ENCODE peak calls at places on chromosomes 16 and 17, in five cellular contexts. K is neuronal stem cell, D is mesendoderm, B is mesenchymal stem cell, F is IMR-90. E is an unnamed sample.

GRCh38 chr17:7561589-7562207 is at the start of gene SENP3:
- DNase-seq in K (peak; percentile 94), D (peak; percentile 91), B (peak; percentile 91), F (peak; percentile 88), E (peak; percentile 94)

GRCh38 chr16:83300326-83300725 is 507.5 kb upstream of the HSBP1 start:
- DNase-seq in K (no peak), D (no peak), B (no peak), F (no peak), E (no peak)

GRCh38 chr17:80742091-80742490 is 197.5 kb downstream of the RPTOR start:
- DNase-seq in K (no peak), D (peak; percentile 57), B (no peak), F (no peak), E (no peak)

GRCh38 chr17:76612977-76613851 is 27.6 kb upstream of the ST6GALNAC2 start:
- DNase-seq in K (no peak), D (peak; percentile 96), B (no peak), F (no peak), E (peak; percentile 96)

GRCh38 chr16:88442811-88443576 is 10.1 kb upstream of the ZFPM1 start:
- DNase-seq in K (peak; percentile 75), D (peak; percentile 78), B (peak; percentile 68), F (peak; percentile 55), E (peak; percentile 85)

GRCh38 chr17:6800422-6801027 is 24.5 kb downstream of the FBXO39 start:
- DNase-seq in K (no peak), D (peak; percentile 73), B (no peak), F (peak; percentile 4), E (peak; percentile 64)

GRCh38 chr16:47065766-47066688 is 77.7 kb downstream of the NETO2 start:
- DNase-seq in K (no peak), D (no peak), B (no peak), F (no peak), E (no peak)

GRCh38 chr17:362721-363120 is 10.1 kb upstream of the RPH3AL start:
- DNase-seq in K (no peak), D (no peak), B (no peak), F (no peak), E (no peak)

GRCh38 chr17:39663688-39664580 is 1.2 kb upstream of the TCAP start:
- DNase-seq in K (no peak), D (peak; percentile 75), B (peak; percentile 58), F (no peak), E (peak; percentile 92)

GRCh38 chr16:85751665-85752501 is 987 bp upstream of the C16orf74 start:
- DNase-seq in K (no peak), D (no peak), B (no peak), F (peak; percentile 58), E (peak; percentile 80)

GRCh38 chr16:9797306-9797705 is 384.9 kb downstream of the GRIN2A start:
- DNase-seq in K (no peak), D (no peak), B (no peak), F (no peak), E (no peak)

GRCh38 chr16:73433493-73434307 is 385.8 kb upstream of the ZFHX3 start:
- DNase-seq in K (no peak), D (no peak), B (no peak), F (no peak), E (no peak)

GRCh38 chr16:56860226-56861020 is 4.6 kb upstream of the SLC12A3 start:
- DNase-seq in K (no peak), D (no peak), B (no peak), F (no peak), E (no peak)

GRCh38 chr17:70552230-70552981 is 383.1 kb downstream of the KCNJ2 start:
- DNase-seq in K (peak; percentile 17), D (peak; percentile 38), B (peak; percentile 41), F (peak; percentile 49), E (peak; percentile 43)

GRCh38 chr16:66036162-66036561 is 330.3 kb upstream of the CDH5 start:
- DNase-seq in K (no peak), D (no peak), B (peak; percentile 32), F (peak; percentile 37), E (no peak)

GRCh38 chr17:30964878-30965277 is 6.0 kb upstream of the RNF135 start:
- DNase-seq in K (no peak), D (no peak), B (peak; percentile 57), F (peak; percentile 40), E (no peak)

GRCh38 chr16:78684040-78684611 is 584.7 kb downstream of the WWOX start:
- DNase-seq in K (no peak), D (no peak), B (peak; percentile 96), F (peak; percentile 43), E (no peak)

GRCh38 chr17:2421315-2422147 is 20.7 kb upstream of the MNT start:
- DNase-seq in K (no peak), D (peak; percentile 42), B (no peak), F (peak; percentile 50), E (no peak)

GRCh38 chr17:76467366-76467765 is at the start of gene AANAT:
- DNase-seq in K (no peak), D (peak; percentile 24), B (no peak), F (no peak), E (peak; percentile 43)

GRCh38 chr17:3886776-3887175 is 6.1 kb downstream of the CAMKK1 start:
- DNase-seq in K (no peak), D (no peak), B (no peak), F (no peak), E (no peak)

GRCh38 chr16:23848958-23849357 is 13.2 kb downstream of the PRKCB start:
- DNase-seq in K (no peak), D (no peak), B (no peak), F (no peak), E (no peak)

GRCh38 chr17:68441064-68441770 is 16.1 kb downstream of the WIPI1 start:
- DNase-seq in K (no peak), D (no peak), B (peak; percentile 85), F (peak; percentile 7), E (no peak)

GRCh38 chr17:2828396-2829038 is 32.3 kb downstream of the RAP1GAP2 start:
- DNase-seq in K (peak; percentile 71), D (peak; percentile 91), B (peak; percentile 31), F (peak; percentile 19), E (peak; percentile 96)

GRCh38 chr17:80850817-80851216 is 140.8 kb upstream of the CHMP6 start:
- DNase-seq in K (no peak), D (no peak), B (no peak), F (peak; percentile 74), E (no peak)

GRCh38 chr17:56656961-56657360 is 63.5 kb downstream of the NOG start:
- DNase-seq in K (no peak), D (no peak), B (no peak), F (no peak), E (no peak)

GRCh38 chr17:55265434-55266021 is 768 bp downstream of the HLF start:
- DNase-seq in K (no peak), D (no peak), B (no peak), F (no peak), E (no peak)

GRCh38 chr16:70553175-70553574 is 29.6 kb downstream of the SF3B3 start:
- DNase-seq in K (no peak), D (no peak), B (peak; percentile 90), F (peak; percentile 76), E (no peak)

GRCh38 chr17:6714315-6714874 is 1.2 kb upstream of the SLC13A5 start:
- DNase-seq in K (no peak), D (no peak), B (no peak), F (no peak), E (no peak)

GRCh38 chr17:40086150-40087044 is 14.0 kb downstream of the NR1D1 start:
- DNase-seq in K (no peak), D (peak; percentile 70), B (peak; percentile 52), F (no peak), E (peak; percentile 82)

GRCh38 chr16:27724491-27724878 is 174.5 kb downstream of the KATNIP start:
- DNase-seq in K (no peak), D (no peak), B (no peak), F (no peak), E (no peak)

GRCh38 chr17:2357237-2357636 is 19.9 kb downstream of the SGSM2 start:
- DNase-seq in K (no peak), D (no peak), B (no peak), F (no peak), E (no peak)

GRCh38 chr16:89256651-89257254 is 39.2 kb downstream of the ZNF778 start:
- DNase-seq in K (no peak), D (peak; percentile 63), B (peak; percentile 72), F (peak; percentile 63), E (peak; percentile 76)

GRCh38 chr17:72497915-72498314 is 377.1 kb downstream of the SOX9 start:
- DNase-seq in K (no peak), D (no peak), B (no peak), F (no peak), E (no peak)

GRCh38 chr17:82613283-82614094 is 34.8 kb downstream of the WDR45B start:
- DNase-seq in K (no peak), D (peak; percentile 69), B (no peak), F (no peak), E (peak; percentile 77)

GRCh38 chr17:43578699-43579569 is 32.8 kb upstream of the ETV4 start:
- DNase-seq in K (no peak), D (no peak), B (peak; percentile 81), F (peak; percentile 85), E (peak; percentile 70)
- H3K79me1 ChIP-seq in K (no peaks in the 10 kb centered on the region), D (no peaks in the 10 kb centered on the region), B (no peaks in the 10 kb centered on the region), F (no peaks in the 10 kb centered on the region), E (no peaks in the 10 kb centered on the region)

GRCh38 chr16:30399435-30400186 is 4.4 kb downstream of the ZNF48 start:
- DNase-seq in K (no peak), D (peak; percentile 26), B (no peak), F (no peak), E (peak; percentile 37)
- H2BK120ac ChIP-seq in K (no peak overlapping the region), D (no peak overlapping the region), B (peak overlapping the region; percentile 87), F (peak overlapping the region; percentile 81), E (no peak overlapping the region)

DNA sequence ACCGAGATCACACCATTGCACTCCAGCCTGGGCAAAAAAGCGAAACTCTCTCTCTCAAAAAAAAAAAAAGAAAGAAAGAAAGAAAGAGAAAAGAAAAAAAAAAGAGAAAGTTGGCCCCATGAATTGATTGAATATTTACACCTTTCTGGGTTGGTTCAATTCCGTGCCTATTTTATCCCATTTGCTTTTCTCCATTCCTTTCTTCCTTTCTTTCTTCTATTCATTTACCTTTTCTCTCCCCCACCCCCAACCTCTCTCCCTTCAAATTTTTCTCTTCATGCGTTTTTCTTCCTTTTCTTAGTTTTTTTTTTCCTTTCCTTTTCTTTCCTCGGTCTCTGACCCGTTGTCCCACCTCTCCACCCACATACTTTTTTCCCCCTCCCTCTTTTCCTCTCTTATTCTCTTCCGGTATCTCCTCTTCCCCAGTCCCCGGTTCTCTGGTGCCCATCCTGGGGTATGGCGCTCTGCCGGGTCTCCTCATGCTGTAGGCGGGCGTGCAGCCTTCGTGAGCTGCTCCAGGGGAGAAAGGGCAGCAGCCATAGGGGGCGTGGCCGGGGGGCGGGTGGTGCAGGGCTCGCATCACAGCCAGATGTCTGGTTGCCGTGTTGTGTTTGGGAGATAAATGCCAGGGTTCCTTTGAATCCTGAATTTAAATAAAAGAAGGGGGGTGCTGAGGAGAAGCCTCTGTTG is 5.3 kb upstream of the COL1A1 start:
- DNase-seq in K (no peak), D (peak; percentile 71), B (peak; percentile 79), F (peak; percentile 66), E (peak; percentile 91)
- H3K79me1 ChIP-seq in K (no peaks in the 10 kb centered on the region), D (no peaks in the 10 kb centered on the region), B (peaks cover 9% of the 10 kb centered on the region), F (peaks cover 79% of the 10 kb centered on the region), E (no peaks in the 10 kb centered on the region)

GRCh38 chr17:14006249-14006942 is 62.9 kb upstream of the COX10 start:
- DNase-seq in K (no peak), D (no peak), B (no peak), F (no peak), E (no peak)
- H2BK120ac ChIP-seq in K (no peak overlapping the region), D (no peak overlapping the region), B (no peak overlapping the region), F (no peak overlapping the region), E (no peak overlapping the region)